ENCODE peak calls at places on chromosomes 3 and 15, in four cellular contexts. C is WTC11, H is K562, A is HepG2. O is an unnamed sample.

GRCh38 chr3:45667569-45667967 is 21.6 kb upstream of the SACM1L start:
- DNase-seq in A (no peak), H (no peak), C (no peak), O (no peak)

GRCh38 chr15:40364259-40364658 is 6.2 kb downstream of the DISP2 start:
- DNase-seq in A (no peak), H (peak), C (no peak), O (no peak)

GRCh38 chr3:12692444-12692843 is 28.5 kb upstream of the RAF1 start:
- DNase-seq in C (no peak), H (no peak), A (no peak), O (no peak)

GRCh38 chr3:160141485-160142185 is 83.6 kb upstream of the C3orf80 start:
- DNase-seq in C (no peak), H (no peak), A (no peak), O (no peak)

GRCh38 chr3:17243616-17244015 is 358.9 kb downstream of the PLCL2 start:
- DNase-seq in A (no peak), C (no peak), H (no peak), O (no peak)

GRCh38 chr3:82475306-82475705 is 713.9 kb upstream of the GBE1 start:
- DNase-seq in A (no peak), H (no peak), C (no peak), O (no peak)

GRCh38 chr15:43808435-43808950 is 8.1 kb downstream of the HYPK start:
- DNase-seq in C (no peak), A (no peak), H (no peak), O (no peak)

GRCh38 chr3:3189961-3190360 is 10.5 kb upstream of the CRBN start:
- DNase-seq in H (no peak), C (no peak), A (no peak), O (no peak)

GRCh38 chr3:136949708-136950107 is 8.1 kb upstream of the IL20RB start:
- DNase-seq in A (no peak), H (no peak), C (no peak), O (no peak)

GRCh38 chr3:88828466-88828865 is 279.0 kb upstream of the EPHA3 start:
- DNase-seq in H (no peak), C (no peak), A (no peak), O (no peak)

GRCh38 chr15:90592144-90592887 is 62.6 kb downstream of the CRTC3 start:
- DNase-seq in H (no peak), C (no peak), A (peak), O (no peak)

GRCh38 chr15:48333553-48333952 is 2.3 kb downstream of the DUT start:
- DNase-seq in H (no peak), C (no peak), A (peak), O (no peak)

GRCh38 chr3:60610441-60611112 is 640.7 kb downstream of the FHIT start:
- DNase-seq in C (no peak), A (no peak), H (no peak), O (no peak)

GRCh38 chr3:110069641-110070538 is 732.5 kb upstream of the DPPA4 start:
- DNase-seq in C (no peak), H (no peak), A (no peak), O (no peak)

DNA sequence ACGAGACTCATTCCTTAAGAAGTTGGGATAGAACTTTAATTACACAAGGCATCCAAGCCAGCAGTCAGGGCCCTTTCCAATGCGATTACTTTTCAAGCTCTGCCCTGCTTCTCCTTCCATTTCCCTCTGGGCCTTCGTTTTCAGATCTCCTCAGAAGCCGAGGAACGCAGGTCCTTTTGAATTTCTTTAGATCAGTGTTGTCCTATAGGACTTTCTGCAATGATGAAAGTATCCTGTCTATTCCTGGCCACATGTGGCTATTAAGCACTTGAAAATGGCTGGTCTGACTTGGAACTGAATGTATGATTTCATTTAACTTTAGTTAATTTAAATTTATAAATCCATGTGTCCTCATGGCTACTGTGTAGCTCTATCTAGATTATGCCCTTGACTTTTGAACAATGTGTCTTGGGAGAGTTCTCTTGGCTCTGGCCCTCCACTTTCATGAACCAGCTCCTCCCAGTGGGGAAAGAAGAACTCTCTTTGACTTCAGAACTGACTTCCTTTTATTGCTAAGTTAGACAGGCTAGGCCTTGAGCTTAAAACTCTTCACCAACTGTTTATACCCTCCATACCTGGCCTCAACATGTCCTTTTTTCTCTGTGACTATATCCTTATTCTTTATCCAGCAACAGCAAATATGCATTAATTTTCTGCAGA is 22.7 kb downstream of the TGFBR2 start:
- DNase-seq in A (no peak), H (no peak), C (no peak), O (no peak)
- TF ChIP-seq ETV6 in A (no peak), H (no peak), C (no peak), O (no peak)

GRCh38 chr15:80508783-80509182 is 104.6 kb downstream of the ARNT2 start:
- DNase-seq in H (no peak), C (no peak), A (no peak), O (no peak)

GRCh38 chr15:80509800-80510199 is 105.6 kb downstream of the ARNT2 start:
- DNase-seq in A (no peak), H (no peak), C (no peak), O (no peak)

GRCh38 chr15:80517290-80517689 is 113.1 kb downstream of the ARNT2 start:
- DNase-seq in H (no peak), C (no peak), A (no peak), O (no peak)

GRCh38 chr15:80514071-80514780 is 110.0 kb downstream of the ARNT2 start:
- DNase-seq in H (no peak), C (no peak), A (no peak), O (no peak)

DNA sequence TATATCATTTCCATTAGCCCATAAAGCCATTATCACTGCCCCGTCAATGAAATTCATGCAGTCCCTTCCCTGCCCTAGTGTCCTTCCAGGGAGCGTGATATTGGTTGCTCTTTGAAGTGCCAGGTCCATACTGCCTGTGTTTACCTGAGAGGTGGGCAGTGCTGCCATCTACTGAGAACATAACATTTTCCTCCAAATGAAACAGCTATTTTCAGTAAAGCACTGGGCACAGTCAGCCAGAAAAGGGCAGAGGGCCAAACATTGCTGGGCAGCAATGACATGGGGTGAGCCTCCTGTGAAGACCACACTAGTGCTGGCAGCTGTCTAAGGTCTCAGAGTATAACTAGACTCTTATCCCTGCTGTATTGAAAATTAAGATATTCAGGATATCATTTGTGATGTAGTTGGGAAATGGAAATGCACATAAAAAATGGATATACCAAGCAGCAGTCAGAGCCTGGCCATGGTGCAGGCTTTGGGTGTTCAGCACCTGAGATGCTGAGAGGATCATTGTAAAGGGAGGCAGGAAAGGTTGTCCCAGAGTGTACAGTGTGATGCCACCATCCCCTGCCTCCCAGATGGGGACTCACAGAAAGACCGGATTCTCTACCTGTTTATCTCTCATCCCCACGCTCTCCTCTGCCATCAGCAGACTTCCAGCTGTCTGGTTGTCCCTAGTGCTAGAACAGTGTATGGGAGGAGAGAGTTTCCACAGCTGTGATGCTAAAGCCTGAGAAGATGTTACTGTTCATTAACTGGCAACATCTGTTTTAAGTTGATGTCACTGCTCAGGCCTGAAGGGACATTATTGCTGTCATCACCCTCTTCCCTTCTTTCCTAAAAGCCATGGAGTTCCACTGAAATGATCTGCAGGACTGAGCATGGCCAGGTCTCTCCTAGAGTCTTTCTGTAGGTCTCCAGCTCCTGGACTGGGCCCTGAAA is 108.8 kb downstream of the ARNT2 start:
- DNase-seq in A (peak), C (no peak), H (no peak), O (no peak)
- TF ChIP-seq ETV6 in A (no peak), C (no peak), H (no peak), O (no peak)

GRCh38 chr3:22007376-22007775 is 256.4 kb upstream of the ZNF385D start:
- DNase-seq in A (no peak), H (no peak), C (no peak), O (no peak)
- TF ChIP-seq ETV6 in A (no peak), H (no peak), C (no peak), O (no peak)

DNA sequence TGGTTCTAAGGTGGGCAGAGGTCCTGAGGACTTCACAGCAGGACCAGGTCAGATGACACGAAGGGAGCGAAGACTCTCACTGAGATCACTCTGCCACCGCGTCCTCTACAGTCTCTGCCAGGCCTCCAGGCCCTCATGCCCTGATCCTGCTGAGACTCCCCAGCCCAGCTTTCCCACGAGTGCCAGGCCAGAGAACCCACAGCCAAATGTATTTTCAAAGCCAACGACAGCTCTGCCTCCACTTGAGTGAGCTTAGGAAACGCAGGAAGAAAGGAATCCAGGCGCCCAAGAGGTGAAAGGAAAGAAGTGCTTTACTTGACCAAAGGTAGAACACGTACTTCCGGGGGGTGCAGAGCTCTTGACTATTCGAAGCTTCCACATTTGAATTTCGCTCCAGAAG is 275.0 kb downstream of the XXYLT1 start:
- DNase-seq in C (no peak), A (no peak), H (no peak), O (no peak)
- TF ChIP-seq ETV6 in C (no peak), A (no peak), H (no peak), O (no peak)

GRCh38 chr15:97694456-97694855 is 266.0 kb upstream of the ARRDC4 start:
- DNase-seq in C (no peak), H (no peak), A (no peak), O (no peak)
- TF ChIP-seq ETV6 in C (no peak), H (no peak), A (no peak), O (no peak)

GRCh38 chr3:51386159-51386851 is 1.2 kb downstream of the MANF start:
- DNase-seq in C (no peak), H (no peak), A (no peak), O (no peak)
- TF ChIP-seq ETV6 in C (no peak), H (no peak), A (no peak), O (no peak)

GRCh38 chr3:72299321-72299802 is 514.4 kb upstream of the PROK2 start:
- DNase-seq in C (no peak), A (no peak), H (no peak), O (no peak)

GRCh38 chr3:72298201-72299155 is 513.5 kb upstream of the PROK2 start:
- DNase-seq in C (no peak), H (no peak), A (no peak), O (no peak)

GRCh38 chr3:72300621-72301020 is 515.7 kb upstream of the PROK2 start:
- DNase-seq in C (no peak), H (no peak), A (no peak), O (no peak)

GRCh38 chr3:72301779-72302178 is 516.8 kb upstream of the PROK2 start:
- DNase-seq in H (no peak), A (no peak), C (no peak), O (no peak)

DNA sequence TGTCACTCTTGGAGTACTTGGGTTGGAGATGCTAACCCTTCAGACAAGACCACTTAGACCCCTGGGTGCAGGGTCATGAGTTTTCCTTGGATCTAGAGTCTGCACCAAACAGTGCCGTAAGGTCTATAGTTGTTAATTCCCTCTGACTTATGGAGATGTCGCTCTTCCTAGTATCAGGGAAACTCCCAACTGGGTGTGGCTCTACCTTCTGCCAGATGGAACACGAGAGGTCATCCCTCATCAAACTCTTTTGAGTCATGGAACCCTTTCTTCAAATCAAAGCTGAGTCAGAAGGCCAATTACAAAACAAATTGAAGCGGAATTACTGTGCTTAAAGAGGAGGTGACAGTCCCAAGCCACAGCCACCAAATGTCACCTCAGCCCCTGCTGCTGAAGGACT is 514.9 kb upstream of the PROK2 start:
- DNase-seq in H (no peak), A (no peak), C (no peak), O (no peak)
- TF ChIP-seq ETV6 in H (no peak), A (no peak), C (no peak), O (no peak)

O was measured in GM12878.